ENCODE peak calls at places on chromosomes 6 and 20, in five cellular contexts. A is endothelial cell of umbilical vein, F is neuronal stem cell, S is upper lobe of left lung, Z is tibial nerve. G is an unnamed sample.

GRCh38 chr20:62362991-62363919 is 3.9 kb downstream of the LAMA5 start:
- DNase-seq in A (no peak), F (no peak), S (peak; percentile 68), Z (no peak), G (peak; percentile 31)

GRCh38 chr6:2843138-2843740 is 1.6 kb upstream of the SERPINB1 start:
- DNase-seq in A (no peak), F (no peak), S (no peak), Z (no peak), G (no peak)

GRCh38 chr6:134714113-134714512 is 235.8 kb downstream of the ALDH8A1 start:
- DNase-seq in A (peak; percentile 41), F (no peak), S (no peak), Z (no peak), G (no peak)

GRCh38 chr6:110180228-110181008 is at the start of gene CDC40:
- DNase-seq in A (no peak), F (no peak), S (peak; percentile 73), Z (peak; percentile 51), G (peak; percentile 63)

GRCh38 chr6:1348675-1349074 is 36.8 kb downstream of the FOXQ1 start:
- DNase-seq in A (no peak), F (no peak), S (no peak), Z (no peak), G (peak; percentile 42)

GRCh38 chr20:36145877-36146707 is 8.4 kb upstream of the EPB41L1 start:
- DNase-seq in A (no peak), F (no peak), S (no peak), Z (no peak), G (peak; percentile 68)

GRCh38 chr6:35185302-35185681 is 28.5 kb upstream of the SCUBE3 start:
- DNase-seq in A (no peak), F (no peak), S (peak; percentile 18), Z (no peak), G (peak; percentile 60)

GRCh38 chr6:128516514-128516898 is 3.9 kb downstream of the PTPRK start:
- DNase-seq in A (peak; percentile 69), F (no peak), S (no peak), Z (no peak), G (no peak)

GRCh38 chr20:60009318-60009717 is 51.1 kb downstream of the CDH26 start:
- DNase-seq in A (no peak), F (no peak), S (peak; percentile 38), Z (no peak), G (no peak)

GRCh38 chr20:60009826-60010616 is 51.8 kb downstream of the CDH26 start:
- DNase-seq in A (no peak), F (no peak), S (peak; percentile 6), Z (no peak), G (no peak)

GRCh38 chr20:60006261-60006660 is 48.0 kb downstream of the CDH26 start:
- DNase-seq in A (no peak), F (no peak), S (no peak), Z (no peak), G (no peak)

GRCh38 chr20:60008130-60008808 is 50.0 kb downstream of the CDH26 start:
- DNase-seq in A (no peak), F (no peak), S (no peak), Z (no peak), G (no peak)

GRCh38 chr20:60007452-60007851 is 49.2 kb downstream of the CDH26 start:
- DNase-seq in A (no peak), F (no peak), S (no peak), Z (no peak), G (no peak)
- H3K4me3 ChIP-seq in A (no peak overlapping the region), F (no peak overlapping the region), S (no peak overlapping the region), Z (no peak overlapping the region), G (no peak overlapping the region)

GRCh38 chr20:57653910-57654309 is 33.7 kb upstream of the ZBP1 start:
- DNase-seq in A (no peak), F (no peak), S (no peak), Z (no peak), G (peak; percentile 2)

GRCh38 chr20:57652865-57653545 is 32.8 kb upstream of the ZBP1 start:
- DNase-seq in A (no peak), F (no peak), S (no peak), Z (peak; percentile 4), G (no peak)

GRCh38 chr20:57653546-57653900 is 33.3 kb upstream of the ZBP1 start:
- DNase-seq in A (no peak), F (no peak), S (peak; percentile 61), Z (no peak), G (no peak)

GRCh38 chr20:57650756-57651483 is 30.7 kb upstream of the ZBP1 start:
- DNase-seq in A (no peak), F (no peak), S (peak; percentile 67), Z (no peak), G (peak; percentile 3)

GRCh38 chr20:57651977-57652864 is 32.0 kb upstream of the ZBP1 start:
- DNase-seq in A (no peak), F (no peak), S (peak; percentile 80), Z (peak; percentile 4), G (no peak)
- H3K27ac ChIP-seq in A (no peak overlapping the region), F (no peak overlapping the region), S (no peak overlapping the region), Z (no peak overlapping the region), G (no peak overlapping the region)

DNA sequence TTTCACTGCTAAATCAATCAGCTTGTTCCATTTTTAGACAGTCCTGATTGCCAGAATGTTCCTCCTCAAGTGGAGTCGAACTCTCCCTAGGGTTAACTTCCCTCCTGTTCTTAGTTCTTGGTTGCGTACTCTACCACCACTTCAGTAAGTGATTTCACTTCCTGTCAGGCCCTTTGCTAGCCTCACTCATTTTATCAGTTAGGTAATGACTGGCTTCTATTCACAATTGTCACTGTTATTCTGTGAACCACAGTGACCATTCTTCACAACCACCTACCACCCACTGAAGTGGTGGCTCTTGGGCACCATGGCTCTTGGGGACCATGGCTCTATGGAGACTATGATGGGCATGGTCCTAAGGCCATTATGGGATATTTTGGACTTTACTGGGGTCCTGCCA is 66.5 kb downstream of the ATXN1 start:
- DNase-seq in A (no peak), F (no peak), S (no peak), Z (no peak), G (no peak)
- H3K4me3 ChIP-seq in A (no peak overlapping the region), F (no peak overlapping the region), S (no peak overlapping the region), Z (no peak overlapping the region), G (no peak overlapping the region)

GRCh38 chr20:58603656-58604184 is 47.4 kb upstream of the STX16 start:
- DNase-seq in A (no peak), F (no peak), S (no peak), Z (no peak), G (no peak)
- H3K27ac ChIP-seq in A (no peak overlapping the region), F (no peak overlapping the region), S (no peak overlapping the region), Z (no peak overlapping the region), G (no peak overlapping the region)

DNA sequence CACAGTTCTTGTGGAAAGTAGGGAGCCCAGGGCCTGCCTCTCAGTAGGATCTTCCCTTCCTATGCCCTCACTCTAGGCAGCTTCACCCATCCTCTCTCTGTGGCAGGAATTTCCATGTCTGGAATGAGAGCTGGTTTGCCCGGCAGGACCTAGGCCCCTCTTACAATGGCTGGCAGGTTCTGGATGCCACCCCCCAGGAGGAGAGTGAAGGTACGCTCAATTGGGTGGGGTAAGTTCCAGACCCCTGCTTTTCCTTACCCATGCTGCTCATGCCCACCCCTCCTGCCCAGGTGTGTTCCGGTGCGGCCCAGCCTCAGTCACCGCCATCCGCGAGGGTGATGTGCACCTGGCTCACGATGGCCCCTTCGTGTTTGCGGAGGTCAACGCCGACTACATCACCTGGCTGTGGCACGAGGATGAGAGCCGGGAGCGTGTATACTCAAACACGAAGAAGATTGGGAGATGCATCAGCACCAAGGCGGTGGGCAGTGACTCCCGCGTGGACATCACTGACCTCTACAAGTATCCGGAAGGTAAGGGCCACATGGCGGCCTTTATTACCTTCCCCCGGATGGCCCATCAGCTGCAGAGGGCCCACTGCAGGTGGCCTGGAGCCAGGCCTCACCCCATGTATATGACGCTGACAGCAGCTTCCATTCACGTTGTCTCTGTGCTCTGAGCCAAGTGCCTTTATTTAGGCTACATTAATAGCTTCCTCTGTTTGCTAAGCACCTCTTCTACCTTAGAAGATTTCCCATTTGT is 22.8 kb downstream of the TGM6 start:
- DNase-seq in A (no peak), F (no peak), S (peak; percentile 50), Z (no peak), G (no peak)
- H3K4me3 ChIP-seq in A (no peak overlapping the region), F (no peak overlapping the region), S (no peak overlapping the region), Z (no peak overlapping the region), G (no peak overlapping the region)

GRCh38 chr20:53672484-53673129 is 79.0 kb upstream of the ZNF217 start:
- DNase-seq in A (no peak), F (no peak), S (no peak), Z (no peak), G (no peak)

GRCh38 chr20:53664121-53664520 is 70.5 kb upstream of the ZNF217 start:
- DNase-seq in A (no peak), F (no peak), S (no peak), Z (no peak), G (no peak)

GRCh38 chr20:53671370-53671769 is 77.7 kb upstream of the ZNF217 start:
- DNase-seq in A (no peak), F (no peak), S (no peak), Z (no peak), G (no peak)

GRCh38 chr20:53666144-53666543 is 72.5 kb upstream of the ZNF217 start:
- DNase-seq in A (no peak), F (no peak), S (no peak), Z (no peak), G (no peak)

GRCh38 chr20:53668981-53669380 is 75.3 kb upstream of the ZNF217 start:
- DNase-seq in A (no peak), F (no peak), S (no peak), Z (no peak), G (no peak)
- H3K27ac ChIP-seq in A (no peak overlapping the region), F (no peak overlapping the region), S (no peak overlapping the region), Z (no peak overlapping the region), G (no peak overlapping the region)

DNA sequence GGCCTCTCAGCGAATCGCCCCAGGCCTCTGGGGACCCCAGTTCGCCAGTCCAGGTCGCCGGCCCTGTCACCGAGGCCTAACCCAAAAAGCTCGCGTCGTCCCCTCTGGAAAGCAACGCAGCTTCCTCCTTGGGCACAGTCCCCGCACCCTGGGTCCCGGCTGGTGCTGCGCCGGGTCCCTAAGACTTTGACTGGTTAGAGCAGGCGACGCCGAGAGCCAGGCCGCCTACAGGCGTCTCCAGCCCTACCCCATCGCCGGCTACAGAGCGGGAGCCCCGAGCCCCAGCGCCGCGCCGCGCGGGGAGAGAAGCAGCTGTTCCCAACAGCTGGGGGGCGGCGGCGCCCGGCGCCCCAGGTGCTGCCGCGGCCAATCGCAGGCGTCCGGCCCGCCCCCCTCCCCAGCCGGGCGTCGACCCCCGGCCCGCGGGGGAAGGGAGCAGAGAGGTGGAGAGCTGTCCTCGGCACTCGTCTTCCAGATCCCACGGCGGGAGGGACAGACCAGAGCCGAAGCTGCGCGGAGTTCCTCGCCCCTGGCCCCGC is 540 bp upstream of the RBM24 start:
- DNase-seq in A (no peak), F (peak; percentile 57), S (peak; percentile 87), Z (peak; percentile 18), G (peak; percentile 76)
- H3K4me3 ChIP-seq in A (peak overlapping the region; percentile 49), F (peak overlapping the region; percentile 95), S (peak overlapping the region; percentile 46), Z (peak overlapping the region; percentile 67), G (peak overlapping the region; percentile 56)

DNA sequence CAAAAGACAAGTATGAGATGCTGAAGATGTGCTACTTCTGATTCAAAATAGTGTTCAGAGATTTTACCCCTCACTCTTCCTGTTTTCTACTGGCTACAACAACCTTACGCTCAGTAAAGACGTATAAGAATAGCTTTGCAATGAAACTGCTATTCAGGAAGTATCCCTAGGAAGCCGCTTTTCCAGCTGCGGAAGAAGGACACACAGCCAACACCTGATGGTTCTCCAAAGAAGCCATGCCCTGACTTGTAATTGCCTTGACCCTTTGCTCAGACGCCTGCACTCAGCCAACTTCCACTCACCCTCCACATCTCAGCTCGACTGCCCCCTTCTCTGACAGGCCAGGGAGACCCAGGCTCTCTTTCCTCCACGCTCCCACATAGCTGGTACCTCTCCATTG is 111.6 kb downstream of the DTNBP1 start:
- DNase-seq in A (peak; percentile 31), F (no peak), S (no peak), Z (no peak), G (no peak)
- H3K27ac ChIP-seq in A (peak overlapping the region; percentile 62), F (no peak overlapping the region), S (peak overlapping the region; percentile 60), Z (no peak overlapping the region), G (peak overlapping the region; percentile 61)